ENCODE peak calls at places on chromosomes 16 and 17, in six cellular contexts. T is HCT116, L is H1, S is K562, C is GM12878, K is HepG2. W is an unnamed sample.
A peak's percentile ranks its signal among the peaks of the same experiment; 100 is the strongest.

GRCh38 chr17:59863607-59864006 is 29.1 kb downstream of the TUBD1 start:
- DNase-seq in K (no peak), T (no peak), C (no peak), L (no peak), S (no peak), W (no peak)

GRCh38 chr16:17194190-17194780 is 276.5 kb downstream of the XYLT1 start:
- DNase-seq in K (no peak), L (peak; percentile 70), T (peak; percentile 24), S (peak; percentile 58), C (no peak), W (peak; percentile 69)

GRCh38 chr16:81817789-81818304 is 38.8 kb downstream of the PLCG2 start:
- DNase-seq in T (no peak), S (no peak), C (peak; percentile 79), L (no peak), K (no peak), W (no peak)

GRCh38 chr17:77286641-77287431 is 146.1 kb downstream of the SEC14L1 start:
- DNase-seq in S (peak; percentile 34), C (no peak), T (peak; percentile 73), K (peak; percentile 100), L (no peak), W (no peak)

GRCh38 chr16:74123826-74124225 is 172.8 kb upstream of the PSMD7 start:
- DNase-seq in K (no peak), C (no peak), T (no peak), S (no peak), L (no peak), W (no peak)

GRCh38 chr17:38621538-38621937 is 15.8 kb upstream of the SRCIN1 start:
- DNase-seq in T (no peak), C (no peak), L (no peak), S (peak; percentile 7), K (no peak), W (no peak)

GRCh38 chr17:66636111-66636510 is 198.8 kb upstream of the CACNG5 start:
- DNase-seq in T (no peak), C (no peak), S (no peak), K (no peak), L (no peak), W (no peak)

GRCh38 chr17:75901727-75902126 is 3.0 kb downstream of the MRPL38 start:
- DNase-seq in S (no peak), L (no peak), C (no peak), K (no peak), T (no peak), W (no peak)

GRCh38 chr16:3192476-3193019 is 4.5 kb downstream of the OR1F1 start:
- DNase-seq in S (no peak), C (no peak), T (no peak), L (no peak), K (no peak), W (no peak)

GRCh38 chr17:16106161-16106891 is 106.7 kb downstream of the TTC19 start:
- DNase-seq in T (no peak), L (no peak), K (peak; percentile 12), S (peak; percentile 10), C (no peak), W (no peak)

GRCh38 chr17:66843606-66844005 is 8.7 kb downstream of the CACNG5 start:
- DNase-seq in T (no peak), K (no peak), C (no peak), S (no peak), L (no peak), W (no peak)

GRCh38 chr16:30348113-30348512 is 7.0 kb downstream of the CD2BP2 start:
- DNase-seq in S (no peak), T (no peak), L (no peak), K (no peak), C (no peak), W (no peak)

GRCh38 chr17:54814371-54814770 is 86.3 kb upstream of the TOM1L1 start:
- DNase-seq in S (no peak), L (no peak), T (no peak), K (no peak), C (no peak), W (no peak)

GRCh38 chr16:22967696-22968095 is 153.7 kb downstream of the HS3ST2 start:
- DNase-seq in K (no peak), C (no peak), T (no peak), S (no peak), L (no peak), W (no peak)

GRCh38 chr17:35147313-35147982 is at the start of gene UNC45B:
- DNase-seq in T (no peak), C (no peak), K (no peak), L (no peak), S (no peak), W (no peak)

GRCh38 chr17:58615768-58616659 is 75.8 kb downstream of the TEX14 start:
- DNase-seq in S (no peak), C (peak; percentile 71), T (no peak), K (no peak), L (no peak), W (no peak)

GRCh38 chr16:3101841-3102470 is 2.9 kb upstream of the ZSCAN10 start:
- DNase-seq in K (no peak), C (no peak), T (no peak), S (no peak), L (no peak), W (peak; percentile 77)

GRCh38 chr16:64131423-64131822 is 990.4 kb downstream of the CDH11 start:
- DNase-seq in C (no peak), T (no peak), L (no peak), K (no peak), S (no peak), W (no peak)

GRCh38 chr17:78355045-78355641 is 4.7 kb downstream of the SOCS3 start:
- DNase-seq in S (no peak), T (no peak), L (no peak), C (no peak), K (peak; percentile 58), W (no peak)
- H3K4me1 ChIP-seq in S (peaks cover 47% of the 10 kb centered on the region), T (peaks cover 45% of the 10 kb centered on the region), L (peaks cover 32% of the 10 kb centered on the region), C (peaks cover 41% of the 10 kb centered on the region), K (peaks cover 74% of the 10 kb centered on the region), W (peaks cover 32% of the 10 kb centered on the region)

DNA sequence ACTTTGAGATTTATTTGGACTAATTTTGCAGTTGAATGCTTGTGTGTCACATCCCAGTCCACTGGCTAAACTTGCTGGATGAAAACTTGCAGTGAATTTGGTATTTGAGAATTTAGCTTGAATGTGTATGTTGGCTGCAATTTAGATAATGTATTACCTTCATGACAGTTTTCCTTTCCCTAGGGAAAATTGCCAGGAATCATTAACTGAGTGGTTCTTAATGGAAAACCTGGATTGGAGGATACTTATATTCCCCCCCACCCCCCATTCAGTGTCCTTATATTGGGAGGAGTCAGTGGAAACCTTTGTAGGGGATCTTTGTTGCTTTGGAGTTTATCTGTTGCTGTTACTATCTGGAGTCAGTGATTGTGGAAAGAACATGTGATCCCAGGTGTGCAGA is 67.6 kb downstream of the KPNA2 start:
- DNase-seq in C (no peak), T (no peak), L (no peak), S (no peak), K (no peak), W (no peak)
- TF ChIP-seq YY1 in C (no peak), T (no peak), L (no peak), S (no peak), K (no peak), W (no peak)

DNA sequence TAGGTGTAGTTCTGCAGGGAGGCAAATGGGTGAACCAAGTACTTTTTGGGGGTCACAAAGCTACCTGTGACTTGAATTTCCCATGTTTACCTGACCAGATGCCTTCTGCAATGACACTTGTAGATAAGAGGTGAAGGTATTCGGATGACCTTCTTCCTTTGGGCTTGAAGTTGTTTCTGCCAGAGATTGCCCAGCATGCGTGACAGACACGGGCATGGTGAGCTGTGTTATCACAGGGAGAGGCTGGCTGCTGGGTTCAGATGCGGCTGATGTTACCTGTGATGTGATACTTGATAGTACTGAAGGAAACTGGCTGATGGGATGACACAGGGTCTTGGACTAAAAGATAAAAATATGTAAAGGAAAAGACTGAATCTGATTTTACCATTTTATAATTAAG is 14.1 kb downstream of the PKD1L3 start:
- DNase-seq in K (no peak), L (no peak), T (no peak), C (no peak), S (no peak), W (no peak)
- TF ChIP-seq ZNF274 in K (no peak), L (no peak), T (no peak), C (no peak), S (no peak), W (no peak)

DNA sequence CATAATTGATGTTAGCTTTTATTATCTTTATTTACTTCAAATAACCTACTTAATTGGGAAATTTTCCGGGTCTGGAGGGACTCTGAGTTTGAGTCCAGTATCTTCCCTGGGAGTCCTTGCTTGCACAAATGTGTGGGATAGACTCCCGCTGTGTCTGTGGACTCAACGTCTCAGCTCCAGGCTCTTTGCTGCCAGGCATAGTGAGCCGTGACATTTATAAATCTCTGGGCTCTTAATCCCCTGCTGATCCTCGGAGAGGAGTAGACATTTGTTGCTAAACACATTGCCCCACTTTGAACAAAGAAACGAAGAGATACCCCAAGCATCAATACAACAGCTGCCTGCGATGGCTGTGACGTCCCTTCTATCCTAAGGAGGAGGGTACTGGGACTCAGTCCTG is 316.9 kb downstream of the HAPSTR1 start:
- DNase-seq in S (no peak), L (no peak), C (no peak), T (no peak), K (no peak), W (no peak)
- H3K4me1 ChIP-seq in S (no peaks in the 10 kb centered on the region), L (no peaks in the 10 kb centered on the region), C (no peaks in the 10 kb centered on the region), T (no peaks in the 10 kb centered on the region), K (no peaks in the 10 kb centered on the region), W (no peaks in the 10 kb centered on the region)

GRCh38 chr17:63503330-63503685 is 19.9 kb upstream of the KCNH6 start:
- DNase-seq in C (no peak), T (no peak), K (no peak), L (no peak), S (no peak), W (no peak)
- TF ChIP-seq YY1 in C (no peak), T (no peak), K (no peak), L (no peak), S (no peak), W (no peak)

DNA sequence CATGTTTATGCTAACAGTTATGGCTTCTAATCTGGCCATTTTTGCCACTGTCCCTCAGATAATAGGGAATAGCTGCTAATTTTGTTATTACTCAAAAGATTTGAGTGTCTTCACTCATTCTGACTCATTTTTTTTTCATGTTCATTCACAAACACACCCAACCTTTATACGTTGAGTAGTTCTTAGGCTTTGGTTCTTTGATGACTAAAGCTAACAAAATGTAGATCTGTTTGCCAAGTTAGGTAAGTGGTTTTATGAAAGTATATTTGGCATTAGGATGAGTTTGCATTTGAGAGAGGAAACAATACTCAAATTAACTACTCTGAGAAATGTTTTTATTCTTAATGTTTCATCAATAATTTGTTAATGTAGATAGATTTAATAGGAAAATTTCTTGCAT is 3.7 kb downstream of the MAP2K4 start:
- DNase-seq in S (no peak), K (peak; percentile 77), C (no peak), T (peak; percentile 68), L (no peak), W (no peak)
- TF ChIP-seq ZNF274 in S (no peak), K (no peak), C (no peak), T (no peak), L (no peak), W (no peak)

DNA sequence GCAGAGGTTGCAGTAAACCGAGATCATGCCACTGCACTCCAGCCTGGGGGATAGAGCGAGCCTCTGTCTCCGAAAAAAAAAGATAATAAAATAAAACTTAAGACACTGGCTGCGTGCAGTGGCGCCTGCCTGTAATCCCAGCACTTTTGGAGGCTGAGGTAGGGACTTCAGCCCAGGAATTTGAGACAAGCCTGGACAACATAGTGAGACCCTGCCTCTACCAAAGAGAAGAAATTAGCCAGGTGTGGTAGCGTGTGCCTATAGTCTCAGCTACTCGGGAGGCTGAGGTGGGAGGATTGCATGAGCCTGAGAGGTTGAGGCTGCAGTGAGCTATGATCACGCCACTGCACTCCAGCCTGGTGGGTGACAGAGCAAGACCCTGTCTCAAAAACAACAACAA is 26.6 kb downstream of the RARA start:
- DNase-seq in K (no peak), C (no peak), L (no peak), T (no peak), S (no peak), W (no peak)
- H3K4me1 ChIP-seq in K (peaks cover 61% of the 10 kb centered on the region), C (peaks cover 21% of the 10 kb centered on the region), L (peaks cover 3% of the 10 kb centered on the region), T (peaks cover 36% of the 10 kb centered on the region), S (peaks cover 14% of the 10 kb centered on the region), W (peaks cover 12% of the 10 kb centered on the region)

W was measured in NT2/D1.